ENCODE peak calls at places on chromosomes 2 and 18, in four cellular contexts. G is foreskin fibroblast, T is HL-60, X is fibroblast of pulmonary artery. B is an unnamed sample.

GRCh38 chr2:200778038-200778437 is 33.7 kb upstream of the BZW1 start:
- DNase-seq in G (peak), T (no peak), X (peak), B (no peak)

GRCh38 chr2:230901006-230901405 is 24.0 kb downstream of the GPR55 start:
- DNase-seq in G (no peak), T (no peak), X (no peak), B (no peak)

GRCh38 chr18:13910986-13911385 is 4.3 kb downstream of the MC2R start:
- DNase-seq in G (no peak), T (no peak), X (no peak), B (no peak)

GRCh38 chr18:41577529-41577928 is 377.5 kb upstream of the PIK3C3 start:
- DNase-seq in G (no peak), T (no peak), X (no peak), B (no peak)

GRCh38 chr2:165952600-165953210 is 871 bp downstream of the TTC21B start:
- DNase-seq in G (peak), T (no peak), X (peak), B (no peak)

GRCh38 chr2:30072250-30072842 is 74.5 kb upstream of the YPEL5 start:
- DNase-seq in G (peak), T (peak), X (peak), B (peak)

GRCh38 chr2:25479761-25480160 is 138.0 kb upstream of the DNMT3A start:
- DNase-seq in G (no peak), T (no peak), X (no peak), B (no peak)

GRCh38 chr2:179579744-179580143 is 281.7 kb downstream of the ZNF385B start:
- DNase-seq in G (no peak), T (no peak), X (no peak), B (no peak)

GRCh38 chr2:9665903-9666302 is 35.1 kb upstream of the YWHAQ start:
- DNase-seq in G (peak), T (no peak), X (peak), B (peak)

GRCh38 chr2:230866704-230867561 is 2.2 kb downstream of the ITM2C start:
- DNase-seq in G (peak), T (peak), X (peak), B (no peak)

GRCh38 chr2:181586569-181587076 is 70.3 kb downstream of the CERKL start:
- DNase-seq in G (peak), T (no peak), X (no peak), B (no peak)

GRCh38 chr2:133884739-133885381 is 316.6 kb upstream of the NCKAP5 start:
- DNase-seq in G (peak), T (no peak), X (peak), B (no peak)

GRCh38 chr2:177029501-177029900 is 183.1 kb upstream of the HNRNPA3 start:
- DNase-seq in G (no peak), T (no peak), X (no peak), B (no peak)

GRCh38 chr2:69275490-69275889 is 111.5 kb downstream of the GFPT1 start:
- DNase-seq in G (no peak), T (no peak), X (no peak), B (no peak)

GRCh38 chr2:168166902-168167510 is 80.4 kb downstream of the STK39 start:
- DNase-seq in G (peak), T (no peak), X (peak), B (no peak)

GRCh38 chr2:1651131-1652066 is 92.9 kb downstream of the PXDN start:
- DNase-seq in G (no peak), T (no peak), X (peak), B (no peak)

GRCh38 chr2:62713837-62714236 is 8.3 kb downstream of the EHBP1 start:
- DNase-seq in G (no peak), T (no peak), X (peak), B (no peak)

GRCh38 chr2:206970589-206971375 is 31.5 kb downstream of the CPO start:
- DNase-seq in G (no peak), T (no peak), X (no peak), B (no peak)

GRCh38 chr2:135985826-135986393 is 484 bp upstream of the DARS1 start:
- DNase-seq in G (no peak), T (peak), X (no peak), B (no peak)

GRCh38 chr2:161136194-161136593 is 24.0 kb upstream of the TANK start:
- DNase-seq in G (peak), T (no peak), X (no peak), B (no peak)

GRCh38 chr2:205424326-205424725 is 258.0 kb upstream of the NRP2 start:
- DNase-seq in G (no peak), T (no peak), X (no peak), B (no peak)

GRCh38 chr2:181790716-181791649 is 100.5 kb upstream of the ITPRID2 start:
- DNase-seq in G (peak), T (no peak), X (peak), B (peak)

GRCh38 chr18:79274823-79275222 is 120.9 kb upstream of the NFATC1 start:
- DNase-seq in G (no peak), T (no peak), X (no peak), B (no peak)

GRCh38 chr2:239688840-239689239 is 288.0 kb upstream of the HDAC4 start:
- DNase-seq in G (no peak), T (no peak), X (no peak), B (no peak)

GRCh38 chr18:688322-688721 is 24.1 kb downstream of the ENOSF1 start:
- DNase-seq in G (no peak), T (no peak), X (no peak), B (no peak)

GRCh38 chr18:73897517-73897916 is 250.1 kb downstream of the FBXO15 start:
- DNase-seq in G (no peak), T (no peak), X (no peak), B (no peak)

GRCh38 chr2:150575861-150576260 is 88.4 kb upstream of the RND3 start:
- DNase-seq in G (peak), T (no peak), X (no peak), B (no peak)

GRCh38 chr2:69829243-69830044 is at the start of gene GMCL1:
- DNase-seq in G (peak), T (peak), X (peak), B (peak)

GRCh38 chr2:76251342-76251741 is 540.6 kb upstream of the GCFC2 start:
- DNase-seq in G (no peak), T (no peak), X (no peak), B (no peak)

GRCh38 chr2:235493775-235494715 is at the start of gene AGAP1:
- DNase-seq in G (peak), T (no peak), X (peak), B (peak)

GRCh38 chr2:210363876-210364275 is 48.9 kb upstream of the MYL1 start:
- DNase-seq in G (no peak), T (no peak), X (no peak), B (no peak)

GRCh38 chr2:22694856-22695255 is 690.1 kb upstream of the KLHL29 start:
- DNase-seq in G (no peak), T (no peak), X (no peak), B (no peak)

DNA sequence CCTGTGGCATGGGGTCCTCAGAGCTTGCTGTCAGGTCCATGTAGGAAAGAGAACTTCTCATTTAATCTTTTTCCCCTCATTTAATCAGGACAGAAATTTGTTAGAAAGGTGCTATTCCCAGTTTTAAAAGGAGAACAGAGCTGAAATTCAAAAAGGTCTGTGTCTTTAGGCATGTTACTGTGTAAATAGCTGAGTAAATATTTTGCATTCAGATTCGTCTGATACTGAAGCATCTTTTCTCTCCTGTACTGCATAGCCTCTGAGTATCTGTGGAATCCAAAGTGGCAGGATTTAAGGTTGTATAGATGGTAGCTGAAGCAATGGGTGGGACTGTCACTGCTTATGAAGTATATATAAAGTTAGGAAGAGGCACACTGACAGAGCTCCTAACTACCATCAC is 9.0 kb downstream of the PTPN4 start:
- DNase-seq in G (no peak), T (no peak), X (no peak), B (no peak)
- H3K4me3 ChIP-seq in G (no peak), T (no peak), X (no peak), B (no peak)

GRCh38 chr2:218583983-218584850 is 15.6 kb downstream of the CNOT9 start:
- DNase-seq in G (no peak), T (no peak), X (no peak), B (no peak)
- TF ChIP-seq CTCF in G (no peak), T (no peak), X (peak), B (no peak)

GRCh38 chr2:96319396-96319795 is 5.7 kb upstream of the ITPRIPL1 start:
- DNase-seq in G (no peak), T (no peak), X (no peak), B (no peak)
- H3K4me3 ChIP-seq in G (no peak), T (no peak), X (no peak), B (peak)

DNA sequence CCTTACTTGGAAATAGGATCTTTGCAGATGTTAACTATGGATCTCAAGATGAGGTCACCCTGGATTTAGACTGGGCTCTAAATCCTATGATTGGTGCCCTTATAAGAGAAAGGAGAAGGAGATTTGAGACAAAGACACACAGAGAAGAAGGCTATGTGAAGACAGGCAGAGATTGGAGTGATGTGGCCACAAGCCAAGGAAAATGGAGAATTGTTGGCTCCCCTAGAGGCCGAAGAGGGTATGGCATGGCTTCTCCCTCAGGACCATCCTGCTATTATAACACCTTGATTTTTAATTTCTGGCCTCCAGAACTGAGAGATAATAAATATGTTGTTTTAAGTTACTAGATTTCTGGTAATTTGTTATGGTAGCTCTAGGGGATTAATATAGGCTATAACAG is 7.6 kb downstream of the CYBRD1 start:
- DNase-seq in G (peak), T (no peak), X (peak), B (no peak)
- TF ChIP-seq CTCF in G (peak), T (peak), X (peak), B (peak)

GRCh38 chr18:26267350-26267749 is 41.1 kb downstream of the TAF4B start:
- DNase-seq in G (no peak), T (no peak), X (no peak), B (no peak)
- H3K4me3 ChIP-seq in G (no peak), T (no peak), X (no peak), B (no peak)

GRCh38 chr2:144504191-144504590 is 15.7 kb downstream of the ZEB2 start:
- DNase-seq in G (peak), T (no peak), X (no peak), B (no peak)
- TF ChIP-seq CTCF in G (peak), T (no peak), X (peak), B (peak)

DNA sequence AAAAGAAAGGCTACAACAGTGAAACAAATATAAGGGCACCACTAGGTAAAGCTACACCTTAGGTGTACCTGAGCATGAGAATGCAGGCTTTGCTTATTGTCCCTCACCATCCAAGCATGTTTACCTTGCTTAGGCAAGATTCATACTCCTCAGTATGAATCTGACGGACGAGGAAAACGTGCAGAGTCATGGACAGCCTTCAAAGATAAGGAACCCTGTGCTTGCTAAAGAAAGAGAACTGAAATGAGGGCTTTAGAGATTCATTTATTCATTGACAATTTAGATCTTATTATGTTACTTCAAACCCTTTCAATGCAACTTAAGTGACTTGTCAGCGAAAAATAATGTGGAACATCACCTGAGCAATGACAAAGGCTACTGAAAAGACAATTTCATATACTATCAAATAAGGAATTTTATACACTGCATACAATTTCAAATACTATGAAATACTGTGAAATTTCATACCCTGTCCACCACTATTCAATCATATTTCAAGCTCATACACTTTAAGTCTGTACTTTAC is 21.7 kb downstream of the CLASP1 start:
- DNase-seq in G (no peak), T (no peak), X (peak), B (no peak)
- H3K4me3 ChIP-seq in G (no peak), T (no peak), X (no peak), B (no peak)

DNA sequence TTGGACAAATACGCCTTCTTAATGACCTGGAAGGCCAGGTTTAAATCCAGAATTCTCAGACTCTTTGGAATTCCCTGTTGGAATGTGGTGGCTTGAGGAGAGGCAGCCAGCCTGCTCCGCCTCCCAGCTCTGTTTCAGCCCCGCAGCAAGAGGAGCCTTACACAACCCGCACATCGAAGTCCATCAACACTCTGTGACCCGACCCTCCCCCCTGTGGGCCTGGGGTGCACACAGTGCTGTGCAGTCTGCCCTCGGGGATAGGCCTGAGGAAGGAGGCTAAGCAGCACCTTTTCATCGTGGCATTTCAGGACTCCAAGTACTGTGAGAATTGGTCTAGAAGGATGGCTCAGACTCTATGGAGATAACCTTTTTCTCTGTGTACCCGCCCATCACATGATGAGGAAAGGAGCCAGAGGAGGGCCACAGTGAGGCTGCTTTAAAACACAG is 73.7 kb downstream of the GREB1L start:
- DNase-seq in G (no peak), T (no peak), X (no peak), B (no peak)
- TF ChIP-seq CTCF in G (no peak), T (no peak), X (no peak), B (no peak)

B was measured in astrocyte of the cerebellum.